ENCODE peak calls at places on chromosomes 3 and 15, in six cellular contexts. Y is IMR-90, N is H9, E is mesenchymal stem cell, R is neuronal stem cell, F is H1. V is an unnamed sample.

GRCh38 chr3:81643721-81644120 is 117.7 kb downstream of the GBE1 start:
- DNase-seq in N (no peak), E (peak), R (no peak), F (no peak), Y (peak), V (peak)

GRCh38 chr15:87638554-87639083 is 617.9 kb downstream of the NTRK3 start:
- DNase-seq in N (no peak), Y (no peak), F (no peak), R (no peak), E (no peak), V (no peak)

GRCh38 chr3:194494951-194495374 is 8.2 kb upstream of the ATP13A3 start:
- DNase-seq in N (no peak), Y (no peak), F (no peak), R (no peak), E (peak), V (no peak)

GRCh38 chr3:16816048-16816780 is 68.5 kb upstream of the PLCL2 start:
- DNase-seq in R (no peak), E (no peak), N (no peak), Y (no peak), F (no peak), V (no peak)

GRCh38 chr3:147930417-147930816 is 521.3 kb downstream of the ZIC1 start:
- DNase-seq in E (peak), N (no peak), R (peak), Y (peak), F (no peak), V (no peak)

GRCh38 chr3:111761309-111761795 is 97.7 kb upstream of the PHLDB2 start:
- DNase-seq in R (no peak), F (no peak), E (peak), Y (peak), N (no peak), V (no peak)

GRCh38 chr3:13210221-13210975 is 137.2 kb upstream of the IQSEC1 start:
- DNase-seq in Y (no peak), R (no peak), E (no peak), F (no peak), N (no peak), V (no peak)

GRCh38 chr3:134536760-134537159 is 50.9 kb downstream of the CEP63 start:
- DNase-seq in E (no peak), F (no peak), Y (no peak), N (no peak), R (no peak), V (peak)

GRCh38 chr3:104896624-104897023 is 470.1 kb upstream of the ALCAM start:
- DNase-seq in Y (peak), F (no peak), N (no peak), R (no peak), E (no peak), V (no peak)

GRCh38 chr15:73683257-73683623 is 943 bp upstream of the CD276 start:
- DNase-seq in N (no peak), F (no peak), E (no peak), Y (no peak), R (no peak), V (no peak)

GRCh38 chr3:41216422-41216821 is 17.1 kb downstream of the CTNNB1 start:
- DNase-seq in R (no peak), Y (no peak), E (no peak), F (no peak), N (no peak), V (no peak)

GRCh38 chr3:131537531-131537930 is 34.8 kb upstream of the MRPL3 start:
- DNase-seq in E (no peak), F (no peak), N (no peak), R (no peak), Y (no peak), V (no peak)

GRCh38 chr15:89119489-89120478 is 31.5 kb downstream of the ABHD2 start:
- DNase-seq in F (no peak), R (no peak), N (no peak), Y (peak), E (peak), V (no peak)

GRCh38 chr15:95446854-95447253 is 883.6 kb upstream of the NR2F2 start:
- DNase-seq in F (no peak), Y (no peak), N (no peak), E (no peak), R (no peak), V (no peak)

GRCh38 chr3:11465744-11466611 is 177.7 kb downstream of the VGLL4 start:
- DNase-seq in R (no peak), Y (peak), F (no peak), E (peak), N (no peak), V (no peak)

GRCh38 chr3:137163241-137163916 is 205.6 kb downstream of the IL20RB start:
- DNase-seq in R (peak), Y (no peak), F (no peak), N (peak), E (peak), V (peak)

GRCh38 chr3:197736010-197736490 is 654 bp downstream of the RUBCN start:
- DNase-seq in F (no peak), Y (no peak), N (peak), E (peak), R (no peak), V (peak)

GRCh38 chr3:105594219-105594618 is 227.5 kb downstream of the ALCAM start:
- DNase-seq in R (no peak), N (no peak), F (no peak), Y (peak), E (no peak), V (no peak)

GRCh38 chr3:19891740-19892139 is 42.3 kb downstream of the EFHB start:
- DNase-seq in E (peak), F (no peak), R (no peak), N (no peak), Y (peak), V (no peak)

GRCh38 chr3:99630815-99631214 is 7.6 kb upstream of the COL8A1 start:
- DNase-seq in Y (no peak), R (no peak), N (no peak), E (no peak), F (no peak), V (no peak)

GRCh38 chr3:156535162-156535627 is 19.7 kb downstream of the SSR3 start:
- DNase-seq in Y (peak), F (peak), N (no peak), E (peak), R (no peak), V (peak)

GRCh38 chr15:38564557-38565286 is at the start of gene RASGRP1:
- DNase-seq in N (peak), R (peak), Y (peak), E (peak), F (no peak), V (peak)

GRCh38 chr3:138434276-138434874 is at the start of gene ESYT3:
- DNase-seq in E (peak), F (peak), N (peak), R (peak), Y (peak), V (peak)

GRCh38 chr3:141618938-141619337 is 119.2 kb upstream of the RNF7 start:
- DNase-seq in R (no peak), E (no peak), F (no peak), N (no peak), Y (no peak), V (no peak)

GRCh38 chr3:50299638-50299928 is 378 bp upstream of the HYAL3 start:
- DNase-seq in E (no peak), Y (no peak), N (no peak), R (no peak), F (no peak), V (no peak)
- H3K9ac ChIP-seq in E (peak), Y (peak), N (peak), R (no peak), F (no peak), V (peak)

GRCh38 chr15:91897585-91898372 is 44.3 kb downstream of the SLCO3A1 start:
- DNase-seq in E (no peak), F (no peak), R (no peak), N (no peak), Y (no peak), V (no peak)
- H2BK15ac ChIP-seq in E (no peak), F (peak), R (no peak), N (no peak), Y (no peak), V (no peak)

GRCh38 chr3:170417090-170417489 is 1.6 kb upstream of the CLDN11 start:
- DNase-seq in E (no peak), N (no peak), F (no peak), Y (no peak), R (no peak), V (no peak)

GRCh38 chr3:170420307-170420821 is 1.7 kb downstream of the CLDN11 start:
- DNase-seq in N (peak), Y (peak), F (no peak), E (peak), R (no peak), V (peak)

GRCh38 chr3:170419301-170420087 is 826 bp downstream of the CLDN11 start:
- DNase-seq in F (no peak), N (peak), Y (peak), R (no peak), E (peak), V (peak)

GRCh38 chr3:170421147-170421641 is 2.5 kb downstream of the CLDN11 start:
- DNase-seq in N (no peak), E (peak), R (no peak), F (no peak), Y (peak), V (no peak)

DNA sequence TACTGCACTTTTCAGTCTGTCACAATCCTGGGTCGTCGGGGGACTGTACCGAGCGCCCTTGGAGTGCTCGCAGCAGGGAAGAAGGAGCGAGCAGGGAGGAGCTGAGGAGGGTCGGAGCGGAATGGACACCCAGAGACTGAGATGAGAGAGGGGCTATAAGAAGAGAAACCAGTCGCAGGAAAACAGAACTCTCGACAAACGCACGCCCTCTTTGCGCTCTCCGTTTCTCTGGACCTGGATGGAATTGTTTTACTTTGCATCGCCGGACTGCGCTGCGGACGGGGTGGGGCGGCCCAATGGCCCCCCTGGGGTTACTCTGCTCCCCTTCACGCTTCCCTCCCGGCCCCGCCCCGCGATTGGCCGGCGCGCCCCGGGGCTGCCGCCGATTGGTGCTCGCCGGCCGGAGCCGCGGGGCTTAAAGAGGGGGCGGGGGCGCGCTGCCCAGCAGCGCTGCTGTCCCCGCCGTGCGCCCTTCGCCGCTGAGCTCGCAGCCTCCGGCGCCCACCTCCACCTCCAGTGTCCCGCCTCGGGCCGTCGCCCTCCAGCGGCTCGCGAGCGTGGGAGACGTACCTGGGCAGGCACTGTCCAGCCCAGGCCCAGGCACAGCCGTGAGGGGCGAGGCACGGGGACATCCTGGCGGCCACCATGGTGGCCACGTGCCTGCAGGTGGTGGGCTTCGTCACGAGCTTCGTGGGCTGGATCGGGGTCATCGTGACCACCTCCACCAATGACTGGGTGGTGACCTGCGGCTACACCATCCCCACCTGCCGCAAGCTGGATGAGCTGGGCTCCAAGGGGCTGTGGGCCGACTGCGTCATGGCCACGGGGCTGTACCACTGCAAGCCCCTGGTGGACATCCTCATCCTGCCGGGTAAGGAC is at the start of gene CLDN11:
- DNase-seq in R (no peak), E (peak), F (no peak), Y (peak), N (peak), V (peak)
- H3K9ac ChIP-seq in R (no peak), E (peak), F (no peak), Y (peak), N (no peak), V (peak)

GRCh38 chr15:78437107-78437761 is 782 bp upstream of the IREB2 start:
- DNase-seq in R (no peak), N (peak), Y (peak), E (no peak), F (no peak), V (peak)

GRCh38 chr15:78431955-78432354 is 6.1 kb upstream of the IREB2 start:
- DNase-seq in E (no peak), Y (no peak), N (no peak), R (no peak), F (no peak), V (no peak)

GRCh38 chr15:78437762-78438594 is at the start of gene IREB2:
- DNase-seq in E (peak), F (peak), N (peak), R (peak), Y (peak), V (peak)

GRCh38 chr15:78432664-78433063 is 5.4 kb upstream of the IREB2 start:
- DNase-seq in N (no peak), R (no peak), E (no peak), Y (no peak), F (no peak), V (no peak)

DNA sequence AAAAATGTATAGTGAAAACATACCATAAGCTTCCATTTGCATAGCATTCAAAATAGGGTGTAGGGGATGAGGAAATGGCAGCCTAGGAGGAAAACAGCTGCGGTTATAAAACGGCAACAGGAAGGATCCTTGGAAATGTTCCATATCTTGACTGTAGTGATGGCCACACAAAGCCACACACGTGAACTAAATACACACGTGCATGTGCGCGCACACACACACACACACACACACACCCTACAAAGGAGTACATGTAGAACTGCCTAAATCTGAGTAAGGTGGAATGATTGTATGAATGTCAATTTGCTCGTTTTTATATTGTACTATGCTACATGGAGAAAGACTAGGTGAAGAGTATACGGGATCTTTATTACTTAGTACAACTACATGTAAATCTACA is 3.9 kb upstream of the IREB2 start:
- DNase-seq in R (no peak), Y (no peak), N (no peak), F (no peak), E (no peak), V (no peak)
- H2BK15ac ChIP-seq in R (no peak), Y (no peak), N (no peak), F (no peak), E (no peak), V (no peak)

GRCh38 chr3:186194451-186194811 is 85.5 kb upstream of the ETV5 start:
- DNase-seq in F (no peak), Y (no peak), N (no peak), E (no peak), R (no peak), V (peak)
- H3K9ac ChIP-seq in F (no peak), Y (no peak), N (peak), E (peak), R (no peak), V (no peak)

DNA sequence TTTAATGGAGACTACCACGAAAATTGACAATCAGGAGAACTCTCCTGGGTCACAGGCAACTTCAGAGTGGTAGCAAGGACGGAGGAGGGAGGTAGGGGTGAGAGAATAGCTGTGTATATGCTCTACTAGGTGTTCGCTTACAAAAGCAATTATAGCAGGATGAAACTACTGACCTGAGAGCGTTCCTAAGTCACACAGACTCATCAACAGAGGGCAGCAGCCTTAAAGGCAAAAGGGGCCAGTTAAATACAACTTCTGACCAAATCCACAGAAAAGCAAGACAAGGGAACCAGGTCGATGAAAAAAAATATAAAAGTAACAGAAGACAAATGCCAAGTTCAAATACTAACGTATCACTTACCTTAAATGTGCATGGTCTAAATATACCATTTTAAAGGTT is 894.6 kb downstream of the PLOD2 start:
- DNase-seq in F (no peak), N (no peak), Y (no peak), E (no peak), R (no peak), V (peak)
- H2BK15ac ChIP-seq in F (no peak), N (no peak), Y (no peak), E (no peak), R (no peak), V (no peak)

GRCh38 chr3:32643816-32644215 is 41.2 kb upstream of the CNOT10 start:
- DNase-seq in N (no peak), R (no peak), F (no peak), E (no peak), Y (no peak), V (peak)

GRCh38 chr3:32644380-32644779 is 40.6 kb upstream of the CNOT10 start:
- DNase-seq in R (no peak), E (no peak), N (no peak), F (no peak), Y (no peak), V (no peak)

GRCh38 chr3:32640939-32641725 is 43.9 kb upstream of the CNOT10 start:
- DNase-seq in E (no peak), Y (peak), F (no peak), R (no peak), N (no peak), V (peak)

GRCh38 chr3:32646761-32647160 is 38.2 kb upstream of the CNOT10 start:
- DNase-seq in E (no peak), N (no peak), Y (no peak), F (no peak), R (no peak), V (no peak)

GRCh38 chr3:32643354-32643753 is 41.6 kb upstream of the CNOT10 start:
- DNase-seq in F (no peak), R (no peak), Y (no peak), N (no peak), E (no peak), V (peak)
- H3K9ac ChIP-seq in F (no peak), R (no peak), Y (no peak), N (no peak), E (no peak), V (no peak)

DNA sequence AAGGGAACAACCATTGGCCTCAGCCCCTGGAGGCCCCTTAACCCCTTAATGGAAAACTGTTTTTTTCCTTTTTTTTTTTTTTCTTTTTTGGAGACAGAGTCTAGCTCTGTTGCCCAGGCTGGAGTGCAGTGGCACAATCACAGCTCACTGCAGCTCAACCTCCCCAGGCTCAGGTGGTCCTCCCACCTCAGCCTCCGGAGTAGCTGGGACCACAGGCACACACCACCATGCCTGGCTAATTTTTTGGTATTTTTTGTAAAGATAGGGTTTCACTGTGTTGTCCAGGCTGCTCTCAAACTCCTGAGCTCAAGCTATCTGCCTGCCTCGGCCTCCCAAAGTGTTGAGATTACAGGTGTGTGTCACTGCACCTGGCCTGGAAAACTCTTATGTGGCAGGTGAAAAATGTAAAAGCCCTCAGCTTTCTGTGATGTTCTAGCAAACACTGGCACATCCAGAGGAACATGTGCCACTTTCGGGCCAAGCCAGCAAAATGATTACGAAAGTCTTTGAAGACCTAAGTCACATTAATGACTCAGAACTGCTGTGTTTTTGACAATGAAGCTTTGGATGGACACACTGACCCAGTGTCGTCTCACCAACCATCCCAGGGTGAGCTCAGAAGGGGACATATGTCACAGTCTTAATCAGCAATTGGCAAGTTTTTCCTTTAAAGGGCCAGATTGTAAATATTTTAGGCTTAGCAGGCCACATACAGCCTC is 189.3 kb upstream of the TPM1 start:
- DNase-seq in E (peak), R (no peak), N (no peak), Y (no peak), F (no peak), V (no peak)
- H2BK15ac ChIP-seq in E (no peak), R (no peak), N (no peak), Y (peak), F (no peak), V (no peak)

V was measured in mesendoderm.